ENCODE peak calls at places on chromosome 18, in five cellular contexts. One of them, this sample, is unnamed.
A peak's percentile ranks its signal among the peaks of the same experiment; 100 is the strongest.

GRCh38 chr18:48013162-48013561 is 82.7 kb upstream of the SMAD2 start:
- DNase-seq in GM12864: no peak
- DNase-seq in stimulated activated CD8-positive, alpha-beta memory T cell treated with anti-CD3 and anti-CD28 coated beads, Interleukin-12 subunit alpha, Interleukin-12 subunit beta, amount 100 ng/mL, for 1 hour: no peak
- DNase-seq in stimulated activated naive CD8-positive, alpha-beta T cell treated with anti-CD3 and anti-CD28 coated beads, Interleukin-15, Interleukin-2, amounts not matched to agents 100 U/mL and 50 U/mL, for 24 hours: no peak
- DNase-seq in T-helper 1 cell: no peak
- DNase-seq in this sample: no peak

GRCh38 chr18:77366725-77367641 is 117.3 kb downstream of the GALR1 start:
- DNase-seq in T-helper 1 cell: no peak
- DNase-seq in stimulated activated naive CD8-positive, alpha-beta T cell treated with anti-CD3 and anti-CD28 coated beads, Interleukin-15, Interleukin-2, amounts not matched to agents 100 U/mL and 50 U/mL, for 24 hours: no peak
- DNase-seq in GM12864: no peak
- DNase-seq in stimulated activated CD8-positive, alpha-beta memory T cell treated with anti-CD3 and anti-CD28 coated beads, Interleukin-12 subunit alpha, Interleukin-12 subunit beta, amount 100 ng/mL, for 1 hour: no peak
- DNase-seq in this sample: no peak

GRCh38 chr18:62452280-62452824 is 70.5 kb upstream of the ZCCHC2 start:
- DNase-seq in stimulated activated CD8-positive, alpha-beta memory T cell treated with anti-CD3 and anti-CD28 coated beads, Interleukin-12 subunit alpha, Interleukin-12 subunit beta, amount 100 ng/mL, for 1 hour: no peak
- DNase-seq in stimulated activated naive CD8-positive, alpha-beta T cell treated with anti-CD3 and anti-CD28 coated beads, Interleukin-15, Interleukin-2, amounts not matched to agents 100 U/mL and 50 U/mL, for 24 hours: no peak
- DNase-seq in T-helper 1 cell: no peak
- DNase-seq in GM12864: no peak
- DNase-seq in this sample: no peak

GRCh38 chr18:73331212-73331772 is 463.5 kb upstream of the NETO1 start:
- DNase-seq in stimulated activated naive CD8-positive, alpha-beta T cell treated with anti-CD3 and anti-CD28 coated beads, Interleukin-15, Interleukin-2, amounts not matched to agents 100 U/mL and 50 U/mL, for 24 hours: no peak
- DNase-seq in stimulated activated CD8-positive, alpha-beta memory T cell treated with anti-CD3 and anti-CD28 coated beads, Interleukin-12 subunit alpha, Interleukin-12 subunit beta, amount 100 ng/mL, for 1 hour: no peak
- DNase-seq in T-helper 1 cell: no peak
- DNase-seq in GM12864: no peak
- DNase-seq in this sample: no peak

GRCh38 chr18:48575658-48576453 is 37.0 kb downstream of the CTIF start:
- DNase-seq in T-helper 1 cell: no peak
- DNase-seq in GM12864: no peak
- DNase-seq in stimulated activated naive CD8-positive, alpha-beta T cell treated with anti-CD3 and anti-CD28 coated beads, Interleukin-15, Interleukin-2, amounts not matched to agents 100 U/mL and 50 U/mL, for 24 hours: no peak
- DNase-seq in stimulated activated CD8-positive, alpha-beta memory T cell treated with anti-CD3 and anti-CD28 coated beads, Interleukin-12 subunit alpha, Interleukin-12 subunit beta, amount 100 ng/mL, for 1 hour: no peak
- DNase-seq in this sample: no peak

GRCh38 chr18:30387401-30387800 is 655.1 kb downstream of the DSC3 start:
- DNase-seq in stimulated activated naive CD8-positive, alpha-beta T cell treated with anti-CD3 and anti-CD28 coated beads, Interleukin-15, Interleukin-2, amounts not matched to agents 100 U/mL and 50 U/mL, for 24 hours: no peak
- DNase-seq in T-helper 1 cell: no peak
- DNase-seq in stimulated activated CD8-positive, alpha-beta memory T cell treated with anti-CD3 and anti-CD28 coated beads, Interleukin-12 subunit alpha, Interleukin-12 subunit beta, amount 100 ng/mL, for 1 hour: no peak
- DNase-seq in GM12864: no peak
- DNase-seq in this sample: no peak

GRCh38 chr18:22391571-22392359 is 25.9 kb downstream of the CTAGE1 start:
- DNase-seq in T-helper 1 cell: no peak
- DNase-seq in GM12864: no peak
- DNase-seq in stimulated activated CD8-positive, alpha-beta memory T cell treated with anti-CD3 and anti-CD28 coated beads, Interleukin-12 subunit alpha, Interleukin-12 subunit beta, amount 100 ng/mL, for 1 hour: peak; percentile 35
- DNase-seq in stimulated activated naive CD8-positive, alpha-beta T cell treated with anti-CD3 and anti-CD28 coated beads, Interleukin-15, Interleukin-2, amounts not matched to agents 100 U/mL and 50 U/mL, for 24 hours: peak; percentile 47
- DNase-seq in this sample: no peak

GRCh38 chr18:48836231-48836805 is 114.4 kb downstream of the SMAD7 start:
- DNase-seq in GM12864: no peak
- DNase-seq in stimulated activated naive CD8-positive, alpha-beta T cell treated with anti-CD3 and anti-CD28 coated beads, Interleukin-15, Interleukin-2, amounts not matched to agents 100 U/mL and 50 U/mL, for 24 hours: no peak
- DNase-seq in stimulated activated CD8-positive, alpha-beta memory T cell treated with anti-CD3 and anti-CD28 coated beads, Interleukin-12 subunit alpha, Interleukin-12 subunit beta, amount 100 ng/mL, for 1 hour: no peak
- DNase-seq in T-helper 1 cell: no peak
- DNase-seq in this sample: no peak

GRCh38 chr18:77711096-77711495 is 461.4 kb downstream of the GALR1 start:
- DNase-seq in stimulated activated CD8-positive, alpha-beta memory T cell treated with anti-CD3 and anti-CD28 coated beads, Interleukin-12 subunit alpha, Interleukin-12 subunit beta, amount 100 ng/mL, for 1 hour: no peak
- DNase-seq in T-helper 1 cell: no peak
- DNase-seq in GM12864: no peak
- DNase-seq in stimulated activated naive CD8-positive, alpha-beta T cell treated with anti-CD3 and anti-CD28 coated beads, Interleukin-15, Interleukin-2, amounts not matched to agents 100 U/mL and 50 U/mL, for 24 hours: no peak
- DNase-seq in this sample: peak; percentile 58

GRCh38 chr18:33844232-33844631 is 266.2 kb downstream of the ASXL3 start:
- DNase-seq in stimulated activated naive CD8-positive, alpha-beta T cell treated with anti-CD3 and anti-CD28 coated beads, Interleukin-15, Interleukin-2, amounts not matched to agents 100 U/mL and 50 U/mL, for 24 hours: no peak
- DNase-seq in T-helper 1 cell: no peak
- DNase-seq in GM12864: no peak
- DNase-seq in stimulated activated CD8-positive, alpha-beta memory T cell treated with anti-CD3 and anti-CD28 coated beads, Interleukin-12 subunit alpha, Interleukin-12 subunit beta, amount 100 ng/mL, for 1 hour: no peak
- DNase-seq in this sample: peak; percentile 70

GRCh38 chr18:62763101-62763521 is 47.8 kb downstream of the PHLPP1 start:
- DNase-seq in stimulated activated naive CD8-positive, alpha-beta T cell treated with anti-CD3 and anti-CD28 coated beads, Interleukin-15, Interleukin-2, amounts not matched to agents 100 U/mL and 50 U/mL, for 24 hours: no peak
- DNase-seq in T-helper 1 cell: no peak
- DNase-seq in stimulated activated CD8-positive, alpha-beta memory T cell treated with anti-CD3 and anti-CD28 coated beads, Interleukin-12 subunit alpha, Interleukin-12 subunit beta, amount 100 ng/mL, for 1 hour: no peak
- DNase-seq in GM12864: no peak
- DNase-seq in this sample: no peak

GRCh38 chr18:61531182-61531581 is 198.0 kb downstream of the CDH20 start:
- DNase-seq in T-helper 1 cell: no peak
- DNase-seq in GM12864: no peak
- DNase-seq in stimulated activated CD8-positive, alpha-beta memory T cell treated with anti-CD3 and anti-CD28 coated beads, Interleukin-12 subunit alpha, Interleukin-12 subunit beta, amount 100 ng/mL, for 1 hour: no peak
- DNase-seq in stimulated activated naive CD8-positive, alpha-beta T cell treated with anti-CD3 and anti-CD28 coated beads, Interleukin-15, Interleukin-2, amounts not matched to agents 100 U/mL and 50 U/mL, for 24 hours: no peak
- DNase-seq in this sample: no peak

GRCh38 chr18:33744032-33744697 is 166.1 kb downstream of the ASXL3 start:
- DNase-seq in T-helper 1 cell: no peak
- DNase-seq in stimulated activated CD8-positive, alpha-beta memory T cell treated with anti-CD3 and anti-CD28 coated beads, Interleukin-12 subunit alpha, Interleukin-12 subunit beta, amount 100 ng/mL, for 1 hour: no peak
- DNase-seq in GM12864: no peak
- DNase-seq in stimulated activated naive CD8-positive, alpha-beta T cell treated with anti-CD3 and anti-CD28 coated beads, Interleukin-15, Interleukin-2, amounts not matched to agents 100 U/mL and 50 U/mL, for 24 hours: no peak
- DNase-seq in this sample: no peak

GRCh38 chr18:67417864-67418523 is 98.5 kb downstream of the DSEL start:
- DNase-seq in GM12864: peak; percentile 4
- DNase-seq in stimulated activated naive CD8-positive, alpha-beta T cell treated with anti-CD3 and anti-CD28 coated beads, Interleukin-15, Interleukin-2, amounts not matched to agents 100 U/mL and 50 U/mL, for 24 hours: no peak
- DNase-seq in T-helper 1 cell: no peak
- DNase-seq in stimulated activated CD8-positive, alpha-beta memory T cell treated with anti-CD3 and anti-CD28 coated beads, Interleukin-12 subunit alpha, Interleukin-12 subunit beta, amount 100 ng/mL, for 1 hour: no peak
- DNase-seq in this sample: no peak

GRCh38 chr18:32276256-32276655 is 86.4 kb downstream of the MEP1B start:
- DNase-seq in stimulated activated naive CD8-positive, alpha-beta T cell treated with anti-CD3 and anti-CD28 coated beads, Interleukin-15, Interleukin-2, amounts not matched to agents 100 U/mL and 50 U/mL, for 24 hours: no peak
- DNase-seq in GM12864: no peak
- DNase-seq in T-helper 1 cell: no peak
- DNase-seq in stimulated activated CD8-positive, alpha-beta memory T cell treated with anti-CD3 and anti-CD28 coated beads, Interleukin-12 subunit alpha, Interleukin-12 subunit beta, amount 100 ng/mL, for 1 hour: no peak
- DNase-seq in this sample: no peak

GRCh38 chr18:79576686-79577351 is 102.8 kb upstream of the CTDP1 start:
- DNase-seq in stimulated activated naive CD8-positive, alpha-beta T cell treated with anti-CD3 and anti-CD28 coated beads, Interleukin-15, Interleukin-2, amounts not matched to agents 100 U/mL and 50 U/mL, for 24 hours: no peak
- DNase-seq in GM12864: no peak
- DNase-seq in T-helper 1 cell: no peak
- DNase-seq in stimulated activated CD8-positive, alpha-beta memory T cell treated with anti-CD3 and anti-CD28 coated beads, Interleukin-12 subunit alpha, Interleukin-12 subunit beta, amount 100 ng/mL, for 1 hour: no peak
- DNase-seq in this sample: no peak

GRCh38 chr18:32735781-32736180 is 37.0 kb downstream of the KLHL14 start:
- DNase-seq in GM12864: no peak
- DNase-seq in stimulated activated CD8-positive, alpha-beta memory T cell treated with anti-CD3 and anti-CD28 coated beads, Interleukin-12 subunit alpha, Interleukin-12 subunit beta, amount 100 ng/mL, for 1 hour: no peak
- DNase-seq in stimulated activated naive CD8-positive, alpha-beta T cell treated with anti-CD3 and anti-CD28 coated beads, Interleukin-15, Interleukin-2, amounts not matched to agents 100 U/mL and 50 U/mL, for 24 hours: no peak
- DNase-seq in T-helper 1 cell: no peak
- DNase-seq in this sample: no peak

GRCh38 chr18:42112657-42113420 is 157.8 kb downstream of the PIK3C3 start:
- DNase-seq in T-helper 1 cell: no peak
- DNase-seq in GM12864: no peak
- DNase-seq in stimulated activated CD8-positive, alpha-beta memory T cell treated with anti-CD3 and anti-CD28 coated beads, Interleukin-12 subunit alpha, Interleukin-12 subunit beta, amount 100 ng/mL, for 1 hour: no peak
- DNase-seq in stimulated activated naive CD8-positive, alpha-beta T cell treated with anti-CD3 and anti-CD28 coated beads, Interleukin-15, Interleukin-2, amounts not matched to agents 100 U/mL and 50 U/mL, for 24 hours: no peak
- DNase-seq in this sample: no peak

GRCh38 chr18:76448262-76449109 is 46.6 kb downstream of the ZNF516 start:
- DNase-seq in T-helper 1 cell: no peak
- DNase-seq in stimulated activated CD8-positive, alpha-beta memory T cell treated with anti-CD3 and anti-CD28 coated beads, Interleukin-12 subunit alpha, Interleukin-12 subunit beta, amount 100 ng/mL, for 1 hour: no peak
- DNase-seq in GM12864: no peak
- DNase-seq in stimulated activated naive CD8-positive, alpha-beta T cell treated with anti-CD3 and anti-CD28 coated beads, Interleukin-15, Interleukin-2, amounts not matched to agents 100 U/mL and 50 U/mL, for 24 hours: no peak
- DNase-seq in this sample: no peak

GRCh38 chr18:44229693-44230108 is 451.0 kb upstream of the SETBP1 start:
- DNase-seq in T-helper 1 cell: no peak
- DNase-seq in stimulated activated CD8-positive, alpha-beta memory T cell treated with anti-CD3 and anti-CD28 coated beads, Interleukin-12 subunit alpha, Interleukin-12 subunit beta, amount 100 ng/mL, for 1 hour: no peak
- DNase-seq in GM12864: no peak
- DNase-seq in stimulated activated naive CD8-positive, alpha-beta T cell treated with anti-CD3 and anti-CD28 coated beads, Interleukin-15, Interleukin-2, amounts not matched to agents 100 U/mL and 50 U/mL, for 24 hours: no peak
- DNase-seq in this sample: no peak

GRCh38 chr18:181711-182110 is 23.4 kb downstream of the USP14 start:
- DNase-seq in stimulated activated CD8-positive, alpha-beta memory T cell treated with anti-CD3 and anti-CD28 coated beads, Interleukin-12 subunit alpha, Interleukin-12 subunit beta, amount 100 ng/mL, for 1 hour: no peak
- DNase-seq in T-helper 1 cell: no peak
- DNase-seq in stimulated activated naive CD8-positive, alpha-beta T cell treated with anti-CD3 and anti-CD28 coated beads, Interleukin-15, Interleukin-2, amounts not matched to agents 100 U/mL and 50 U/mL, for 24 hours: no peak
- DNase-seq in GM12864: no peak
- DNase-seq in this sample: no peak

GRCh38 chr18:79246309-79247108 is 149.2 kb upstream of the NFATC1 start:
- DNase-seq in T-helper 1 cell: peak; percentile 53
- DNase-seq in stimulated activated CD8-positive, alpha-beta memory T cell treated with anti-CD3 and anti-CD28 coated beads, Interleukin-12 subunit alpha, Interleukin-12 subunit beta, amount 100 ng/mL, for 1 hour: peak; percentile 55
- DNase-seq in stimulated activated naive CD8-positive, alpha-beta T cell treated with anti-CD3 and anti-CD28 coated beads, Interleukin-15, Interleukin-2, amounts not matched to agents 100 U/mL and 50 U/mL, for 24 hours: peak; percentile 79
- DNase-seq in GM12864: no peak
- DNase-seq in this sample: peak; percentile 86

GRCh38 chr18:43129946-43130523 is 14.6 kb upstream of the RIT2 start:
- DNase-seq in GM12864: no peak
- DNase-seq in stimulated activated naive CD8-positive, alpha-beta T cell treated with anti-CD3 and anti-CD28 coated beads, Interleukin-15, Interleukin-2, amounts not matched to agents 100 U/mL and 50 U/mL, for 24 hours: no peak
- DNase-seq in T-helper 1 cell: no peak
- DNase-seq in stimulated activated CD8-positive, alpha-beta memory T cell treated with anti-CD3 and anti-CD28 coated beads, Interleukin-12 subunit alpha, Interleukin-12 subunit beta, amount 100 ng/mL, for 1 hour: no peak
- DNase-seq in this sample: no peak

GRCh38 chr18:69636529-69637301 is 236.0 kb downstream of the DOK6 start:
- DNase-seq in GM12864: no peak
- DNase-seq in stimulated activated CD8-positive, alpha-beta memory T cell treated with anti-CD3 and anti-CD28 coated beads, Interleukin-12 subunit alpha, Interleukin-12 subunit beta, amount 100 ng/mL, for 1 hour: no peak
- DNase-seq in stimulated activated naive CD8-positive, alpha-beta T cell treated with anti-CD3 and anti-CD28 coated beads, Interleukin-15, Interleukin-2, amounts not matched to agents 100 U/mL and 50 U/mL, for 24 hours: peak; percentile 13
- DNase-seq in T-helper 1 cell: peak; percentile 12
- DNase-seq in this sample: peak; percentile 70

GRCh38 chr18:33231474-33232317 is 208.8 kb downstream of the CCDC178 start:
- DNase-seq in stimulated activated naive CD8-positive, alpha-beta T cell treated with anti-CD3 and anti-CD28 coated beads, Interleukin-15, Interleukin-2, amounts not matched to agents 100 U/mL and 50 U/mL, for 24 hours: peak; percentile 64
- DNase-seq in T-helper 1 cell: no peak
- DNase-seq in stimulated activated CD8-positive, alpha-beta memory T cell treated with anti-CD3 and anti-CD28 coated beads, Interleukin-12 subunit alpha, Interleukin-12 subunit beta, amount 100 ng/mL, for 1 hour: no peak
- DNase-seq in GM12864: peak; percentile 24
- DNase-seq in this sample: peak; percentile 87

GRCh38 chr18:62485684-62486083 is 37.1 kb upstream of the ZCCHC2 start:
- DNase-seq in stimulated activated naive CD8-positive, alpha-beta T cell treated with anti-CD3 and anti-CD28 coated beads, Interleukin-15, Interleukin-2, amounts not matched to agents 100 U/mL and 50 U/mL, for 24 hours: no peak
- DNase-seq in T-helper 1 cell: no peak
- DNase-seq in stimulated activated CD8-positive, alpha-beta memory T cell treated with anti-CD3 and anti-CD28 coated beads, Interleukin-12 subunit alpha, Interleukin-12 subunit beta, amount 100 ng/mL, for 1 hour: no peak
- DNase-seq in GM12864: no peak
- DNase-seq in this sample: no peak

GRCh38 chr18:67239826-67240225 is 276.7 kb downstream of the DSEL start:
- DNase-seq in T-helper 1 cell: no peak
- DNase-seq in GM12864: no peak
- DNase-seq in stimulated activated CD8-positive, alpha-beta memory T cell treated with anti-CD3 and anti-CD28 coated beads, Interleukin-12 subunit alpha, Interleukin-12 subunit beta, amount 100 ng/mL, for 1 hour: no peak
- DNase-seq in stimulated activated naive CD8-positive, alpha-beta T cell treated with anti-CD3 and anti-CD28 coated beads, Interleukin-15, Interleukin-2, amounts not matched to agents 100 U/mL and 50 U/mL, for 24 hours: peak; percentile 8
- DNase-seq in this sample: no peak

GRCh38 chr18:75070625-75071483 is 138.1 kb downstream of the PTGR3 start:
- DNase-seq in T-helper 1 cell: peak; percentile 39
- DNase-seq in GM12864: peak; percentile 54
- DNase-seq in stimulated activated CD8-positive, alpha-beta memory T cell treated with anti-CD3 and anti-CD28 coated beads, Interleukin-12 subunit alpha, Interleukin-12 subunit beta, amount 100 ng/mL, for 1 hour: peak; percentile 51
- DNase-seq in stimulated activated naive CD8-positive, alpha-beta T cell treated with anti-CD3 and anti-CD28 coated beads, Interleukin-15, Interleukin-2, amounts not matched to agents 100 U/mL and 50 U/mL, for 24 hours: peak; percentile 62
- DNase-seq in this sample: peak; percentile 74

GRCh38 chr18:3247243-3248061 is at the start of gene MYL12A:
- DNase-seq in stimulated activated naive CD8-positive, alpha-beta T cell treated with anti-CD3 and anti-CD28 coated beads, Interleukin-15, Interleukin-2, amounts not matched to agents 100 U/mL and 50 U/mL, for 24 hours: peak; percentile 98
- DNase-seq in stimulated activated CD8-positive, alpha-beta memory T cell treated with anti-CD3 and anti-CD28 coated beads, Interleukin-12 subunit alpha, Interleukin-12 subunit beta, amount 100 ng/mL, for 1 hour: peak; percentile 82
- DNase-seq in GM12864: peak; percentile 97
- DNase-seq in T-helper 1 cell: peak; percentile 83
- DNase-seq in this sample: peak; percentile 99

GRCh38 chr18:77071711-77072292 is 60.8 kb downstream of the MBP start:
- DNase-seq in stimulated activated naive CD8-positive, alpha-beta T cell treated with anti-CD3 and anti-CD28 coated beads, Interleukin-15, Interleukin-2, amounts not matched to agents 100 U/mL and 50 U/mL, for 24 hours: peak; percentile 54
- DNase-seq in GM12864: no peak
- DNase-seq in T-helper 1 cell: peak; percentile 65
- DNase-seq in stimulated activated CD8-positive, alpha-beta memory T cell treated with anti-CD3 and anti-CD28 coated beads, Interleukin-12 subunit alpha, Interleukin-12 subunit beta, amount 100 ng/mL, for 1 hour: no peak
- DNase-seq in this sample: peak; percentile 45

This sample was measured in Karpas-422.